ENCODE peak calls at places on chromosomes 16 and 17, in six cellular contexts. G, J, I, D, R and E are unnamed samples. For H3K9me3, the result is how much of the 10 kb centered on the place peaks cover.

GRCh38 chr16:17238285-17239028 is 232.3 kb downstream of the XYLT1 start:
- DNase-seq in J (no peak), I (no peak), R (no peak), G (no peak), D (no peak), E (no peak)

GRCh38 chr17:80443498-80443897 is 28.5 kb downstream of the ENDOV start:
- DNase-seq in J (peak), I (no peak), G (no peak), R (no peak), D (no peak), E (no peak)

GRCh38 chr16:4755687-4756086 is 11.3 kb downstream of the ZNF500 start:
- DNase-seq in D (no peak), J (no peak), I (no peak), G (no peak), R (no peak), E (no peak)

GRCh38 chr17:50269477-50270429 is 4.5 kb upstream of the TMEM92 start:
- DNase-seq in J (peak), G (peak), R (peak), I (peak), D (peak), E (peak)

GRCh38 chr16:56190903-56191806 is at the start of gene GNAO1:
- DNase-seq in I (peak), D (peak), J (peak), G (no peak), R (peak), E (peak)

GRCh38 chr17:18315498-18316360 is 636 bp downstream of the SMCR8 start:
- DNase-seq in D (no peak), R (no peak), I (no peak), G (peak), J (no peak), E (no peak)

GRCh38 chr17:8916470-8916869 is 49.0 kb upstream of the PIK3R6 start:
- DNase-seq in I (no peak), G (no peak), D (no peak), J (no peak), R (no peak), E (no peak)

GRCh38 chr16:67713647-67714273 is 5.4 kb downstream of the GFOD2 start:
- DNase-seq in R (no peak), I (no peak), D (no peak), J (no peak), G (no peak), E (no peak)

GRCh38 chr17:18974407-18975149 is 22.6 kb downstream of the SLC5A10 start:
- DNase-seq in R (no peak), J (no peak), D (no peak), I (no peak), G (no peak), E (no peak)

GRCh38 chr16:66619534-66620418 is 15.3 kb downstream of the CMTM3 start:
- DNase-seq in R (no peak), I (no peak), D (no peak), G (peak), J (no peak), E (no peak)

GRCh38 chr17:8126306-8127066 is 2.6 kb upstream of the HES7 start:
- DNase-seq in J (peak), D (peak), R (no peak), G (peak), I (peak), E (peak)

GRCh38 chr16:81855552-81856153 is 76.6 kb downstream of the PLCG2 start:
- DNase-seq in J (no peak), I (no peak), G (peak), D (no peak), R (no peak), E (no peak)

GRCh38 chr17:16912021-16912962 is 59.6 kb downstream of the TNFRSF13B start:
- DNase-seq in J (no peak), D (no peak), R (no peak), G (no peak), I (no peak), E (no peak)

GRCh38 chr16:88197481-88198456 is 185.0 kb upstream of the ZNF469 start:
- DNase-seq in J (no peak), D (no peak), I (no peak), G (no peak), R (no peak), E (no peak)

GRCh38 chr17:50051082-50051576 is 4.8 kb upstream of the ITGA3 start:
- DNase-seq in J (no peak), R (no peak), D (no peak), I (no peak), G (no peak), E (peak)

GRCh38 chr17:44546711-44547606 is 10.3 kb upstream of the FZD2 start:
- DNase-seq in G (no peak), J (no peak), D (no peak), I (no peak), R (no peak), E (no peak)
- H3K27ac ChIP-seq in G (no peak), J (no peak), D (peak), I (no peak), R (peak), E (no peak)

GRCh38 chr17:70295732-70296131 is 126.4 kb downstream of the KCNJ2 start:
- DNase-seq in R (no peak), J (no peak), D (no peak), I (peak), G (no peak), E (no peak)
- H3K9me3 ChIP-seq in R (under half), J (under half), D (under half), I (under half), G (under half), E (under half)

DNA sequence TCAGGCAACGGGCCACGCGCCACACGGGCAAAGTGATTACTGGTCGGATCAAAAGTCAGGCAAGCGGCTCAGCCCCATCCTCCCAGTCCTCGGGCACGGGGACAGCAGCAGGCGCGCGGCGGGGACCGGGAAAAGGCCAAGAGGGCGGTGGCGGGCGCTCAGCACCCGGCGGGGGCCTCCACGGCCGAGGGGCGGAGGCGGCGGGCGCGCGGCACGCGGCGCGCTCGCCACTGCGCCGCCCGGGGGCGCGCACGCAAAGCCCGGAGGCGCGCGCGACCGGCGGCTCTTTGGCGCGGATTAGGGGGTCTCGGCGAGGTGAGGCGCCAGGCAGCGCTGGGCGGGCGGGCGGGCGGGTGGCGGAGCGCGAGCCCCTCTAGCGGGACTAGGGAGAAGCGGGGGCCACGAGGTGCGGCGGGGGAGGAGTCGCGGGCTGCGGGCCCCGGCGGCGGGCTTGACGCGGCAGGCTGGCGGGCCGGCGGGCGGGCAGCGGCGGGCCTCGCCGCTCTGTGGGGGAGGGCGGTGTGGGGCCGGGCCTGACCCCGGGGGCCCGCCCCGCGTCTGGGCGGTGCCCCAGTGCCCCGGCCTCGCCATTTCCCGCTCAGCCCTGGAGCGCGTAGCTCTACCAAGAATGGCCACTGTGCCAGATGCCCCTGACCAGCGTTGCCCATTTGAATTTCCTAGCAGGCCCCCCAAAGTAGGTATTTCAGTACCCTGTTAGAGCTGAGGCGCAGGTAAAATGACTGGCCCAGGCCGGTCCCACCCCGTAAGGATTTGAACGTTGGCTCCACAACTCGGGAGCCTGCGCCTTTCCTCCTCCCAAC is at the start of the genes ACACA and TADA2A:
- DNase-seq in G (peak), R (peak), I (peak), D (peak), J (peak), E (peak)
- TF ChIP-seq CTCF in G (peak), R (no peak), I (no peak), D (no peak), J (no peak), E (no peak)

GRCh38 chr16:35319536-35320192 is 1860.3 kb downstream of the TP53TG3F start:
- DNase-seq in J (no peak), R (no peak), I (no peak), D (no peak), G (no peak), E (no peak)
- H3K27ac ChIP-seq in J (no peak), R (no peak), I (no peak), D (no peak), G (no peak), E (no peak)

GRCh38 chr17:69677130-69677529 is 262.6 kb downstream of the MAP2K6 start:
- DNase-seq in G (no peak), J (no peak), R (no peak), I (no peak), D (no peak), E (no peak)
- H3K9me3 ChIP-seq in G (under half), J (under half), R (under half), I (under half), D (under half), E (under half)

DNA sequence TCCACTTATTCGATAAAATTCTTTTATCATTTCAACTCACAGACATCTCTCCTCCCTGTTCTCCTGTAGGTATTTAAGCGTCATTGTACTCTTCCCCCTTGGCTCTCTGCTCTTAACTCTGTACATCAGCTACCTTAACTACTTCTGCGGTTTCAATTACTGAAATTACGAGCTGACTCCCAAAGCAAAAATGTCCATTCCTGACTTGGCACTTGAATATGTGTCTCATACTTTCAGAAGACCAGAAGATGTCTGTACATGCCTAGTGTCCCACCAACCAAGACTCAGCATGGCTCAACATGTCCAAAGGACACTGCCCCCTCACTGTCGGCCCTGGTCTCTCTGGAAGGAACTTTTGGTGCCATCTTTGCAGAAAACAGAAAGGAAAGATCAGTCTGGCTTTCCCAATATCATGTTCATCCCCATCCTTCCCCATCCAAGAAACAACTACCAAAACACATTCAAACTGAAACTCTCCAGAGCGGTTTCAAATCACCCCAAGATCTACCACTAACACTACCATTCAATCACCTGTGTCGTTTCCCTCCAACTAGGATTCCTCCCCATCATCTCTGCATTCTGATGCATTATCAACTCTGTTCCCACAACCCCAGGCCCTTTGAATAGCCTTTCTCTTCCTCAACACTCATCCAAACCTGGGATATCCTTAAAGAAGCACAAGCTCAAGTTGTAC is 74.9 kb downstream of the ZFHX3 start:
- DNase-seq in J (no peak), I (no peak), R (no peak), D (no peak), G (no peak), E (no peak)
- TF ChIP-seq CTCF in J (no peak), I (no peak), R (no peak), D (no peak), G (no peak), E (no peak)

GRCh38 chr16:85210423-85211169 is 98.3 kb upstream of the CIBAR2 start:
- DNase-seq in J (no peak), G (no peak), R (no peak), I (no peak), D (no peak), E (no peak)
- H3K27ac ChIP-seq in J (no peak), G (no peak), R (no peak), I (no peak), D (no peak), E (peak)

DNA sequence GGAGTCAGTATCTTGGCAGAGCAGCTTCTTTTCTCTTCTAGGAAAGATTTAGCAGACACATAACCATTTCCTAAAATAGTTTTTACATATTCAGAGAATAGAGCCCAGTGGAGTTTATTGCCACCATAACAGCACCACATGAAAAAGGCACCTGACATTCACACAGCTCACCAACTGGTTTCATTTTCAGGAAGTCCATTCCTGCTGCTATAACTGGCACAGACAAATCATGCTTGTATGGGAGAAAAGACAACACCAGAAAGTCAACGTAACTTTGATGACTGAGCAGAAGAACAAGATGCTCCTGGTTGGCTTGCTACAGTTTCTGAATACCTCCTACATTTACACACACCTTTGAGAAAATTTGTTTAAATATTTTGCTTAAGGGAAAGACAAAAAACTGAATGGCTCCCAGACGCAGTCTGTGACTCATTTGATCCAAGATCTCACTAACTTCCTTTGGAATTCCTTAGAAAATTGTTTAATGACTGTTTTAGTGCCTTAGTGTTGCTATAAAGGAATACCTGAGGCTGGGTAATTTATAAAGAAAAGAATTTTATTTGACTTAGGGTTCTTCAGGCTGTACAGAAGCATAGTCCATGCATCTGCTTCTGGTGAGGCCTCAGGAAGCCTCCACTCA is 1380.6 kb downstream of the CDH8 start:
- DNase-seq in R (no peak), G (no peak), J (no peak), I (no peak), D (no peak), E (no peak)
- H3K9me3 ChIP-seq in R (under half), G (under half), J (under half), I (under half), D (under half), E (under half)